ENCODE peak calls at places on chromosome X, in four cellular contexts. One of them, this sample, is unnamed.

GRCh38 chrX:43892471-43892870 is 10.2 kb upstream of the MAOB start:
- DNase-seq in SK-N-SH: no peak
- DNase-seq in K562: no peak
- DNase-seq in HepG2: no peak
- DNase-seq in this sample: no peak

GRCh38 chrX:81120936-81121351 is 80.8 kb downstream of the HMGN5 start:
- DNase-seq in SK-N-SH: peak; percentile 8
- DNase-seq in K562: peak; percentile 15
- DNase-seq in HepG2: peak; percentile 18
- DNase-seq in this sample: no peak

GRCh38 chrX:99939883-99940232 is 470.2 kb downstream of the PCDH19 start:
- DNase-seq in SK-N-SH: no peak
- DNase-seq in K562: no peak
- DNase-seq in HepG2: no peak
- DNase-seq in this sample: no peak

GRCh38 chrX:18422325-18422724 is 3.1 kb upstream of the CDKL5 start:
- DNase-seq in SK-N-SH: no peak
- DNase-seq in K562: no peak
- DNase-seq in HepG2: no peak
- DNase-seq in this sample: no peak

GRCh38 chrX:26778320-26778888 is 562.4 kb downstream of the MAGEB5 start:
- DNase-seq in SK-N-SH: no peak
- DNase-seq in K562: peak; percentile 8
- DNase-seq in HepG2: no peak
- DNase-seq in this sample: peak; percentile 4

GRCh38 chrX:132365490-132365889 is 123.3 kb downstream of the MBNL3 start:
- DNase-seq in SK-N-SH: no peak
- DNase-seq in K562: no peak
- DNase-seq in HepG2: no peak
- DNase-seq in this sample: no peak

GRCh38 chrX:153877571-153878261 is 8.3 kb downstream of the L1CAM start:
- DNase-seq in SK-N-SH: no peak
- DNase-seq in K562: no peak
- DNase-seq in HepG2: no peak
- DNase-seq in this sample: no peak

GRCh38 chrX:71160475-71160874 is 15.8 kb downstream of the NLGN3 start:
- DNase-seq in SK-N-SH: no peak
- DNase-seq in K562: no peak
- DNase-seq in HepG2: no peak
- DNase-seq in this sample: no peak

GRCh38 chrX:30065226-30065625 is 150.1 kb upstream of the MAGEB2 start:
- DNase-seq in SK-N-SH: no peak
- DNase-seq in K562: no peak
- DNase-seq in HepG2: no peak
- DNase-seq in this sample: no peak

GRCh38 chrX:119237526-119238035 is 1.5 kb downstream of the PGRMC1 start:
- DNase-seq in SK-N-SH: no peak
- DNase-seq in K562: no peak
- DNase-seq in HepG2: no peak
- DNase-seq in this sample: no peak

GRCh38 chrX:108473979-108474378 is 34.3 kb downstream of the COL4A5 start:
- DNase-seq in SK-N-SH: no peak
- DNase-seq in K562: no peak
- DNase-seq in HepG2: no peak
- DNase-seq in this sample: no peak

GRCh38 chrX:129877401-129877800 is 28.6 kb upstream of the UTP14A start:
- DNase-seq in SK-N-SH: no peak
- DNase-seq in K562: no peak
- DNase-seq in HepG2: no peak
- DNase-seq in this sample: no peak

GRCh38 chrX:1910207-1910470 is 295.3 kb downstream of the ASMT start:
- DNase-seq in SK-N-SH: no peak
- DNase-seq in K562: no peak
- DNase-seq in HepG2: no peak
- DNase-seq in this sample: no peak

GRCh38 chrX:18833071-18833731 is 125.8 kb downstream of the PPEF1 start:
- DNase-seq in SK-N-SH: peak; percentile 59
- DNase-seq in K562: no peak
- DNase-seq in HepG2: no peak
- DNase-seq in this sample: no peak

GRCh38 chrX:5113128-5113527 is 1115.5 kb downstream of the NLGN4X start:
- DNase-seq in SK-N-SH: no peak
- DNase-seq in K562: no peak
- DNase-seq in HepG2: no peak
- DNase-seq in this sample: no peak

GRCh38 chrX:13581554-13581953 is 12.2 kb downstream of the EGFL6 start:
- DNase-seq in SK-N-SH: no peak
- DNase-seq in K562: no peak
- DNase-seq in HepG2: no peak
- DNase-seq in this sample: no peak

GRCh38 chrX:139559383-139560042 is 29.0 kb downstream of the F9 start:
- DNase-seq in SK-N-SH: peak; percentile 20
- DNase-seq in K562: peak; percentile 6
- DNase-seq in HepG2: peak; percentile 36
- DNase-seq in this sample: peak; percentile 24

GRCh38 chrX:19731307-19731706 is 156.1 kb downstream of the SH3KBP1 start:
- DNase-seq in SK-N-SH: no peak
- DNase-seq in K562: no peak
- DNase-seq in HepG2: no peak
- DNase-seq in this sample: no peak

GRCh38 chrX:110491846-110492620 is 133.4 kb downstream of the RTL9 start:
- DNase-seq in SK-N-SH: no peak
- DNase-seq in K562: no peak
- DNase-seq in HepG2: no peak
- DNase-seq in this sample: no peak

GRCh38 chrX:13110427-13111324 is 66.3 kb upstream of the FAM9C start:
- DNase-seq in SK-N-SH: peak; percentile 4
- DNase-seq in K562: no peak
- DNase-seq in HepG2: no peak
- DNase-seq in this sample: peak; percentile 33

GRCh38 chrX:136780241-136780640 is 491 bp downstream of the ARHGEF6 start:
- DNase-seq in SK-N-SH: no peak
- DNase-seq in K562: no peak
- DNase-seq in HepG2: no peak
- DNase-seq in this sample: no peak

GRCh38 chrX:6782831-6783230 is 247.9 kb upstream of the VCX3A start:
- DNase-seq in SK-N-SH: no peak
- DNase-seq in K562: no peak
- DNase-seq in HepG2: no peak
- DNase-seq in this sample: no peak

GRCh38 chrX:67583171-67583570 is 39.4 kb downstream of the AR start:
- DNase-seq in SK-N-SH: no peak
- DNase-seq in K562: no peak
- DNase-seq in HepG2: no peak
- DNase-seq in this sample: no peak

GRCh38 chrX:151871244-151871643 is 41.4 kb upstream of the MAGEA4 start:
- DNase-seq in SK-N-SH: no peak
- DNase-seq in K562: no peak
- DNase-seq in HepG2: peak; percentile 0
- DNase-seq in this sample: peak; percentile 38

GRCh38 chrX:107861056-107861455 is 35.4 kb downstream of the MID2 start:
- DNase-seq in SK-N-SH: no peak
- DNase-seq in K562: no peak
- DNase-seq in HepG2: no peak
- DNase-seq in this sample: no peak

GRCh38 chrX:9317174-9317573 is 147.7 kb upstream of the TBL1X start:
- DNase-seq in SK-N-SH: no peak
- DNase-seq in K562: no peak
- DNase-seq in HepG2: no peak
- DNase-seq in this sample: no peak

GRCh38 chrX:106481341-106481740 is 130.4 kb upstream of the RADX start:
- DNase-seq in SK-N-SH: peak; percentile 33
- DNase-seq in K562: peak; percentile 32
- DNase-seq in HepG2: peak; percentile 50
- DNase-seq in this sample: peak; percentile 46

GRCh38 chrX:49915352-49916222 is 6.8 kb upstream of the CLCN5 start:
- DNase-seq in SK-N-SH: peak; percentile 44
- DNase-seq in K562: peak; percentile 47
- DNase-seq in HepG2: peak; percentile 33
- DNase-seq in this sample: peak; percentile 40
- TF ChIP-seq ELF1 in SK-N-SH: no peak
- TF ChIP-seq ELF1 in K562: no peak
- TF ChIP-seq ELF1 in HepG2: no peak
- TF ChIP-seq ELF1 in this sample: no peak

DNA sequence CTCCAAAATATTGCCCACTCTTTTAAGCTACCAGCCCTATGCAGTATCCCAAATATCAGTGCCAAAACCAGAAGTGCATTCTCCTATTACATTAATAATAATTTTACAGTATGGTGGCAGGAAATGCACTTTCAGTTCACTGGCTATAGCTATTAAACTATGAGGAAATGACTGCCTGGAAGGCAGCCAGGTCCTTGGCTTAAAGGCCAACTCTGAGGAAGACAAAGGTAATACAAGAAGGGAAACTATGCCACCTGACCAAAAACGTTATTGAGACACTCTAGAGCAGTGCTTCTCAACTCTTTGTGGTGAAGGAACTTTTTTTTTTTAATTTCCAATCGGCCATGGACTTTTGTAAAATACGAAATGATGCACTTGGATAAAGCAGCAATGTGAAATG is 133.6 kb upstream of the VAMP7 start:
- DNase-seq in SK-N-SH: no peak
- DNase-seq in K562: no peak
- DNase-seq in HepG2: no peak
- DNase-seq in this sample: no peak
- TF ChIP-seq ELF1 in SK-N-SH: no peak
- TF ChIP-seq ELF1 in K562: no peak
- TF ChIP-seq ELF1 in HepG2: no peak
- TF ChIP-seq ELF1 in this sample: no peak

DNA sequence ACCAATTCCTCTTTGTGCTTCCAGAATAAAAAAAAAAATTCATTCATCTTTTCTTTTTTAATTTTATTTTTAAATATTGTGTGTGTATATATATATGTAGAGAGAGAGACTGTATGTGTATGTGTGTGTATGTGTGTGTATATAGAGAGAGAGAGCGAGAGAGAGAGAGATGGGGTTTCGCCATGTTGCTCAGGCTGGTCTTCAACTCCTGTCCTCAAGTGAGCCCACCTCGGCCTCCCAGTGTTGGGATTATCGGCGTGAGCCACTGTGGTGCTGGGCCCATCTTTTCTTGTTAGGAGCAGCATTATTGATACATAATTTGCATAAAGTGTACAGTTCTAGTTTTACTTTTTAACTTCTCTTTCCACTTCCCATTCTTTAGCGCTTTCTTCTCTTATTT is 33.6 kb downstream of the KDM6A start:
- DNase-seq in SK-N-SH: no peak
- DNase-seq in K562: no peak
- DNase-seq in HepG2: no peak
- DNase-seq in this sample: no peak
- TF ChIP-seq ELF1 in SK-N-SH: no peak
- TF ChIP-seq ELF1 in K562: no peak
- TF ChIP-seq ELF1 in HepG2: no peak
- TF ChIP-seq ELF1 in this sample: no peak

GRCh38 chrX:40558590-40558989 is 22.2 kb upstream of the ATP6AP2 start:
- DNase-seq in SK-N-SH: no peak
- DNase-seq in K562: no peak
- DNase-seq in HepG2: no peak
- DNase-seq in this sample: no peak
- TF ChIP-seq ELF1 in SK-N-SH: no peak
- TF ChIP-seq ELF1 in K562: no peak
- TF ChIP-seq ELF1 in HepG2: no peak
- TF ChIP-seq ELF1 in this sample: no peak

DNA sequence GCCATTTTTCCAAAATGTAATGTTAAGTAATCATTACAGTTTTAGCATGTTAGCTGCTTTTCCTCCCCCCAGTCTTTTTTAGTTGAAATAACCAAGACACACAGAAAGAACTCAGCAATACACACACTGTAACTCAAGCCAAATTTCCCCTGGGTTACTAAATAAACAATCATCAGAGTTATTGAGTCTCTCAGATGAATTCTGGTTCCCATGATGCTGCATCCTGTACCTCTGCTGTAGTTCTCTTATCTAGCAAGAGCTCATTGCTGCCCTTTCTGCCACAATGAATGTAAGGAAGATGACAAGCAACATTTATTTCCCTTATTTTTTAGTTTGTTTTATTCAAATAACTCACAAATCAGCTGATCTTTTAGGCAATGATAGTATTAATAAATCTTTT is 185.1 kb downstream of the ARHGAP6 start:
- DNase-seq in SK-N-SH: no peak
- DNase-seq in K562: peak; percentile 13
- DNase-seq in HepG2: no peak
- DNase-seq in this sample: no peak
- TF ChIP-seq ELF1 in SK-N-SH: no peak
- TF ChIP-seq ELF1 in K562: no peak
- TF ChIP-seq ELF1 in HepG2: no peak
- TF ChIP-seq ELF1 in this sample: no peak

DNA sequence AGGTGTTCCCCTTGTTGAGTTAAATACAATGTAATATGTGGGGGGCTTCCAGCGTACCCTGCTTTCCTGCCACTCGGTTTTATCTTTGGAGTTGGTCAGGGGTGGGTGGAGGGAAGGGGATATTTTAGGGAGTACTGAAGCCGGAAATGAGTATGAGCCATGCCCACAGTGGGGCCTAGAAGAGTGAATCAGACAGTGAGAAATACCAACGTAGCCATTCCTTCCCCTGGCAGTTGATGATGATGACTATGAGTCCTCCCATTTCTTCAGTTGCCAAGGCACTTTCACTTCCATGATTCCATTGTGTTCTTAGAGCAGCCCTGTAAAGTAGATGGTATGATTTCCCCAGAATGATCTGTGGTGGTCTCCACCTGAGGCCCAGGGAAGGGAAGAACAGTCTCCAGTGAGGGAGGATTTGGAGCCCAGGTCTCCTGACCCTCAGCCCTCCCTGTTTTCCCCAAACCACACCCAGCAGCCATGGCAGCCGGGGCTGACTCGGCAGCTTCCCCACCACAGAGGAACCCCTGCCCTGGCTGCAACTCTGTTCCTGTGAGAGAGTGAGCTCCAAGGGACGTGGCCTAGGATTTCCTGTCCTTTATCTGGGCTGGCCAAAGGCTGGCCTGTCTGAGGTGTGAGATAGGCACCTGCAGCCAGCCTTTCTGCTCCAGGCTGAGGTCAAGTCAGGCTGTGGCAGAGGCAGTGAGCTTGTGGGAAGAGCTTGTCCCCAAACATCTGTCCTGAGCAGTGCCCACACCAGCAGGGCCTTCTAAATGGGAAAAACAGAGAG is 52.7 kb downstream of the STARD8 start:
- DNase-seq in SK-N-SH: no peak
- DNase-seq in K562: no peak
- DNase-seq in HepG2: no peak
- DNase-seq in this sample: no peak
- TF ChIP-seq ELF1 in SK-N-SH: no peak
- TF ChIP-seq ELF1 in K562: no peak
- TF ChIP-seq ELF1 in HepG2: no peak
- TF ChIP-seq ELF1 in this sample: no peak

GRCh38 chrX:39335447-39336235 is 534.4 kb downstream of the MID1IP1 start:
- DNase-seq in SK-N-SH: no peak
- DNase-seq in K562: no peak
- DNase-seq in HepG2: no peak
- DNase-seq in this sample: no peak
- TF ChIP-seq ELF1 in SK-N-SH: no peak
- TF ChIP-seq ELF1 in K562: no peak
- TF ChIP-seq ELF1 in HepG2: no peak
- TF ChIP-seq ELF1 in this sample: no peak